ENCODE peak calls at places on chromosomes 4 and X, in ten cellular contexts. One of them, this sample, is unnamed.

GRCh38 chr4:53702334-53703266 is 111.3 kb upstream of the LNX1 start:
- DNase-seq in progenitor cell of endocrine pancreas: no peak
- DNase-seq in NCI-H524: peak; percentile 53
- DNase-seq in NCI-H460: peak; percentile 54
- DNase-seq in GM12865: peak; percentile 93
- DNase-seq in midbrain: peak; percentile 64
- DNase-seq in lung microvascular endothelial cell: peak; percentile 76
- DNase-seq in T-helper 2 cell: no peak
- DNase-seq in heart right ventricle: peak; percentile 88
- DNase-seq in fibroblast of lung: peak; percentile 86
- DNase-seq in this sample: peak; percentile 2

GRCh38 chr4:104752337-104752736 is 257.6 kb upstream of the CXXC4 start:
- DNase-seq in progenitor cell of endocrine pancreas: no peak
- DNase-seq in NCI-H524: no peak
- DNase-seq in NCI-H460: no peak
- DNase-seq in GM12865: peak; percentile 27
- DNase-seq in midbrain: no peak
- DNase-seq in lung microvascular endothelial cell: no peak
- DNase-seq in T-helper 2 cell: no peak
- DNase-seq in heart right ventricle: no peak
- DNase-seq in fibroblast of lung: peak; percentile 76
- DNase-seq in this sample: no peak

GRCh38 chr4:119135721-119136121 is at the start of gene MYOZ2:
- DNase-seq in progenitor cell of endocrine pancreas: no peak
- DNase-seq in NCI-H524: no peak
- DNase-seq in NCI-H460: no peak
- DNase-seq in GM12865: no peak
- DNase-seq in midbrain: no peak
- DNase-seq in lung microvascular endothelial cell: peak; percentile 29
- DNase-seq in T-helper 2 cell: no peak
- DNase-seq in heart right ventricle: peak; percentile 45
- DNase-seq in fibroblast of lung: peak; percentile 41
- DNase-seq in this sample: no peak

GRCh38 chr4:152258804-152259708 is 276.8 kb downstream of the FBXW7 start:
- DNase-seq in progenitor cell of endocrine pancreas: no peak
- DNase-seq in NCI-H524: no peak
- DNase-seq in NCI-H460: no peak
- DNase-seq in GM12865: no peak
- DNase-seq in midbrain: no peak
- DNase-seq in lung microvascular endothelial cell: peak; percentile 95
- DNase-seq in T-helper 2 cell: no peak
- DNase-seq in heart right ventricle: no peak
- DNase-seq in fibroblast of lung: peak; percentile 93
- DNase-seq in this sample: no peak

GRCh38 chr4:122346036-122346435 is 32.8 kb upstream of the ADAD1 start:
- DNase-seq in progenitor cell of endocrine pancreas: no peak
- DNase-seq in NCI-H524: no peak
- DNase-seq in NCI-H460: no peak
- DNase-seq in GM12865: no peak
- DNase-seq in midbrain: no peak
- DNase-seq in lung microvascular endothelial cell: no peak
- DNase-seq in T-helper 2 cell: no peak
- DNase-seq in heart right ventricle: no peak
- DNase-seq in fibroblast of lung: peak; percentile 37
- DNase-seq in this sample: no peak

GRCh38 chr4:107442538-107443083 is 277.4 kb downstream of the PAPSS1 start:
- DNase-seq in progenitor cell of endocrine pancreas: no peak
- DNase-seq in NCI-H524: no peak
- DNase-seq in NCI-H460: no peak
- DNase-seq in GM12865: no peak
- DNase-seq in midbrain: no peak
- DNase-seq in lung microvascular endothelial cell: no peak
- DNase-seq in T-helper 2 cell: no peak
- DNase-seq in heart right ventricle: no peak
- DNase-seq in fibroblast of lung: no peak
- DNase-seq in this sample: no peak

GRCh38 chr4:163343604-163344146 is at the start of gene NPY5R:
- DNase-seq in progenitor cell of endocrine pancreas: peak; percentile 26
- DNase-seq in NCI-H524: no peak
- DNase-seq in NCI-H460: no peak
- DNase-seq in GM12865: no peak
- DNase-seq in midbrain: no peak
- DNase-seq in lung microvascular endothelial cell: no peak
- DNase-seq in T-helper 2 cell: no peak
- DNase-seq in heart right ventricle: no peak
- DNase-seq in fibroblast of lung: no peak
- DNase-seq in this sample: no peak

GRCh38 chr4:133537882-133538281 is 388.8 kb downstream of the PCDH10 start:
- DNase-seq in progenitor cell of endocrine pancreas: no peak
- DNase-seq in NCI-H524: no peak
- DNase-seq in NCI-H460: no peak
- DNase-seq in GM12865: no peak
- DNase-seq in midbrain: no peak
- DNase-seq in lung microvascular endothelial cell: no peak
- DNase-seq in T-helper 2 cell: no peak
- DNase-seq in heart right ventricle: no peak
- DNase-seq in fibroblast of lung: no peak
- DNase-seq in this sample: no peak

GRCh38 chr4:88202443-88202842 is 44.0 kb upstream of the ABCG2 start:
- DNase-seq in progenitor cell of endocrine pancreas: no peak
- DNase-seq in NCI-H524: no peak
- DNase-seq in NCI-H460: no peak
- DNase-seq in GM12865: no peak
- DNase-seq in midbrain: no peak
- DNase-seq in lung microvascular endothelial cell: no peak
- DNase-seq in T-helper 2 cell: no peak
- DNase-seq in heart right ventricle: no peak
- DNase-seq in fibroblast of lung: no peak
- DNase-seq in this sample: no peak

GRCh38 chr4:84792366-84793301 is 173.9 kb downstream of the WDFY3 start:
- DNase-seq in progenitor cell of endocrine pancreas: no peak
- DNase-seq in NCI-H524: peak; percentile 9
- DNase-seq in NCI-H460: no peak
- DNase-seq in GM12865: no peak
- DNase-seq in midbrain: no peak
- DNase-seq in lung microvascular endothelial cell: no peak
- DNase-seq in T-helper 2 cell: no peak
- DNase-seq in heart right ventricle: no peak
- DNase-seq in fibroblast of lung: no peak
- DNase-seq in this sample: no peak

GRCh38 chr4:140893939-140894338 is 137.8 kb upstream of the TBC1D9 start:
- DNase-seq in progenitor cell of endocrine pancreas: no peak
- DNase-seq in NCI-H524: no peak
- DNase-seq in NCI-H460: no peak
- DNase-seq in GM12865: no peak
- DNase-seq in midbrain: no peak
- DNase-seq in lung microvascular endothelial cell: no peak
- DNase-seq in T-helper 2 cell: no peak
- DNase-seq in heart right ventricle: no peak
- DNase-seq in fibroblast of lung: peak; percentile 67
- DNase-seq in this sample: no peak

GRCh38 chrX:28638775-28639174 is 51.5 kb downstream of the IL1RAPL1 start:
- DNase-seq in progenitor cell of endocrine pancreas: no peak
- DNase-seq in NCI-H524: no peak
- DNase-seq in NCI-H460: no peak
- DNase-seq in GM12865: no peak
- DNase-seq in midbrain: no peak
- DNase-seq in lung microvascular endothelial cell: no peak
- DNase-seq in T-helper 2 cell: no peak
- DNase-seq in heart right ventricle: no peak
- DNase-seq in fibroblast of lung: peak; percentile 81
- DNase-seq in this sample: no peak

GRCh38 chr4:147511005-147511660 is 30.2 kb downstream of the EDNRA start:
- DNase-seq in progenitor cell of endocrine pancreas: no peak
- DNase-seq in NCI-H524: no peak
- DNase-seq in NCI-H460: no peak
- DNase-seq in GM12865: no peak
- DNase-seq in midbrain: no peak
- DNase-seq in lung microvascular endothelial cell: no peak
- DNase-seq in T-helper 2 cell: no peak
- DNase-seq in heart right ventricle: no peak
- DNase-seq in fibroblast of lung: peak; percentile 35
- DNase-seq in this sample: no peak

GRCh38 chr4:55910140-55910539 is 38.6 kb upstream of the CEP135 start:
- DNase-seq in progenitor cell of endocrine pancreas: no peak
- DNase-seq in NCI-H524: no peak
- DNase-seq in NCI-H460: no peak
- DNase-seq in GM12865: no peak
- DNase-seq in midbrain: no peak
- DNase-seq in lung microvascular endothelial cell: peak; percentile 17
- DNase-seq in T-helper 2 cell: no peak
- DNase-seq in heart right ventricle: no peak
- DNase-seq in fibroblast of lung: peak; percentile 52
- DNase-seq in this sample: no peak